ENCODE peak calls at places on chromosome 14, in five cellular contexts. O, J, Y, X and U are unnamed samples.

GRCh38 chr14:101808020-101808641 is 46.6 kb downstream of the PPP2R5C start:
- DNase-seq in X (no peak), J (no peak), O (no peak), Y (peak; percentile 83), U (no peak)

GRCh38 chr14:66087231-66087630 is 398.9 kb upstream of the CCDC196 start:
- DNase-seq in X (no peak), J (no peak), Y (no peak), O (no peak), U (peak; percentile 37)

GRCh38 chr14:104865631-104866441 is 768 bp downstream of the CEP170B start:
- DNase-seq in Y (peak; percentile 72), O (peak; percentile 74), X (peak; percentile 73), J (peak; percentile 76), U (peak; percentile 76)

GRCh38 chr14:101594511-101595148 is 33.3 kb downstream of the DIO3 start:
- DNase-seq in X (no peak), J (no peak), O (no peak), Y (no peak), U (no peak)

GRCh38 chr14:98269533-98269932 is 1002.5 kb downstream of the BCL11B start:
- DNase-seq in O (no peak), Y (no peak), J (no peak), X (no peak), U (no peak)

GRCh38 chr14:55571125-55571889 is 8.7 kb upstream of the KTN1 start:
- DNase-seq in X (no peak), O (no peak), Y (no peak), J (no peak), U (no peak)

GRCh38 chr14:51849095-51849494 is 11.3 kb upstream of the GNG2 start:
- DNase-seq in O (no peak), Y (no peak), X (no peak), J (no peak), U (peak; percentile 52)

GRCh38 chr14:61451891-61452400 is 130.6 kb downstream of the PRKCH start:
- DNase-seq in O (no peak), J (no peak), X (no peak), Y (no peak), U (no peak)

DNA sequence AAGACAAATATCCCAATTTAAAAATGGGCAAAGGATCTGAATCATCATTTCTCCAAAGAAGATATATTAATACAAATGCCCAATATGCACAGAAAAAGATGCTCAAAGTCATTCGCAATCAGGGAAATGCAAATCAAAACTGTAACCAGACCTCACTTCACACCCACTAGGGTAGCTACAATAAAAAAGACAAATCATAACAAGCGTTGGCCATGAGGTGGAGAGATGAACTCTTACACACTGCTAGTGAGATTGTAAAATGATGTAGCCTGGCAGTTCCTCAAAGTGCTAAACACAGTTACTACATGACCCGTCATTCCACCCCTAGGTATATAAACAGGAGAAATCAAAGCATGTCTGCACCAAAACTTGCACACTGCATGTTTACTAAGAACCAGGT is 30.4 kb downstream of the CDC42BPB start:
- DNase-seq in X (no peak), J (no peak), O (no peak), Y (no peak), U (no peak)
- H3K4me3 ChIP-seq in X (no peak overlapping the region), J (no peak overlapping the region), O (no peak overlapping the region), Y (no peak overlapping the region), U (no peak overlapping the region)

DNA sequence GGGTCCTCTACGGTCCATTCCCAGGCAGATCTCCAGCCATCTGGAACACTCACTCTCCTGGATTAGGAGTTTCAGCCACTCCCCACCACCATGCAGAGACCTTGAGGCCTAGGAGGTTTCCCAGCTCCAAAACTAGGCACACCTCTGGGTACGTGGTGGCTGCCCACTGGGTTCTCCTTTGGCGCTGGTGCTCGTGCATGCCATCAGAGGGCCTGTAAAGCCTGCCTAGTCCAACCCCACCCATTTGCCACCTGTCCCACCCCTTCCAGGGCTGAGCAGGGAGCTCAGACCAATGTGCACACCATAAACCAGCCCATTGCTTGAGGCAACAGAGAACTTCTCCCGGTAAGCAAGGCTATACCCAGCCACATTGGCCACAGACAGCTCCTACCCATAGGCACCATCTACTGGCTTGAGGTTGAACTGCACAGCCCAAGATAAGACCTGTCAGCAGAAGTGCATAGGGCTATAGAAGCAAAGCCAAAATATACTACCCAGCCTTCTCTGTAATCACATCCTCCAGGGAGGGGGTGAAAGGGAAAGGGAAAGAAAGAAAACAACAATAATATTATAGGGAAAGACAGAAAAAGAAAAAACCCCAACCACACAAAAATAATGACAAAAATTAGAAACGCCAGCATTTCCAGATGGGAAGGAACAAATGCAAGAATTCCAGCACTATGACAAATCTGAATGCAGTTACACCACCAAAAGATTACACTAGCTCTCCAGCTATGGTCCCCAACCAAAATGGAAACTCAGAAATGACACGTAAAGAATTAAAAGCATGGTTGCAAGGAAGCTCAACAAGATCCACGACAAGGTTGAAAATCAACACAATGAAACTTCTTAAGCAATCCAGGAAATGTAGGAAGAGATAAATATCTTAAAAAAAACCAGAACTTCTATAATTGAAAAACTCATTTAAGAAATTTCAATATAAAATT is 111.9 kb upstream of the CCDC175 start:
- DNase-seq in Y (peak; percentile 69), J (peak; percentile 63), O (no peak), X (no peak), U (peak; percentile 66)
- TF ChIP-seq CTCF in Y (peak; percentile 73), J (peak; percentile 82), O (no peak), X (no peak), U (peak; percentile 93)

GRCh38 chr14:60350366-60350720 is 101.3 kb downstream of the PPM1A start:
- DNase-seq in J (no peak), X (no peak), Y (peak; percentile 66), O (no peak), U (peak; percentile 9)

GRCh38 chr14:60346706-60347105 is 97.7 kb downstream of the PPM1A start:
- DNase-seq in Y (no peak), O (no peak), X (no peak), J (no peak), U (peak; percentile 5)

GRCh38 chr14:60349663-60350365 is 100.8 kb downstream of the PPM1A start:
- DNase-seq in X (no peak), Y (peak; percentile 75), O (no peak), J (peak; percentile 30), U (peak; percentile 67)

GRCh38 chr14:60344751-60345150 is 95.7 kb downstream of the PPM1A start:
- DNase-seq in J (no peak), X (no peak), Y (no peak), O (no peak), U (no peak)

DNA sequence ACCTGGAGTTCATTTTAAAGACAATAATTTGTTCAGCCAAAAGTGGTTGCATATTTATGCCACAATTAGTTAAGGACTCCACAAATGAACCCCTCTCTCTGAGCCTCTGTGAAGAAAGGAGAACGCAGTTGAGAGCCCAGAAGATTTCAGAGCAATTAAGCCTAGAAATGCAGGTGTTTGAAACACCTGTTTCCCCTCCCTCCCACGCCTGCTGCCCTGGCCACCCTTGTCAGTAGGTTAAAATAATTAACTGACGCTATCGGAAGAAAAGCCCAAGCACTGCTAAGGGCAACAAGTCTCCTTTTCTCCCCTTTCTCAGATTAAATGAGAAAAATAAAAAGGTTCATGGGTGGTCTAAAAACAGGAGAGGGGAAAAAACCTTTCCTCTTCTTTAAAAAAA is 99.2 kb downstream of the PPM1A start:
- DNase-seq in J (no peak), X (no peak), Y (peak; percentile 38), O (no peak), U (no peak)
- H3K4me3 ChIP-seq in J (no peak overlapping the region), X (no peak overlapping the region), Y (peak overlapping the region; percentile 5), O (no peak overlapping the region), U (no peak overlapping the region)

GRCh38 chr14:68464716-68465115 is 328.2 kb downstream of the ZFP36L1 start:
- DNase-seq in X (no peak), J (no peak), O (no peak), Y (no peak), U (peak; percentile 25)

GRCh38 chr14:68463299-68463698 is 329.6 kb downstream of the ZFP36L1 start:
- DNase-seq in Y (no peak), O (no peak), X (no peak), J (no peak), U (no peak)

GRCh38 chr14:68461086-68461485 is 331.8 kb downstream of the ZFP36L1 start:
- DNase-seq in Y (no peak), J (no peak), O (no peak), X (no peak), U (no peak)

GRCh38 chr14:68463705-68464104 is 329.2 kb downstream of the ZFP36L1 start:
- DNase-seq in Y (no peak), X (no peak), O (no peak), J (no peak), U (no peak)

DNA sequence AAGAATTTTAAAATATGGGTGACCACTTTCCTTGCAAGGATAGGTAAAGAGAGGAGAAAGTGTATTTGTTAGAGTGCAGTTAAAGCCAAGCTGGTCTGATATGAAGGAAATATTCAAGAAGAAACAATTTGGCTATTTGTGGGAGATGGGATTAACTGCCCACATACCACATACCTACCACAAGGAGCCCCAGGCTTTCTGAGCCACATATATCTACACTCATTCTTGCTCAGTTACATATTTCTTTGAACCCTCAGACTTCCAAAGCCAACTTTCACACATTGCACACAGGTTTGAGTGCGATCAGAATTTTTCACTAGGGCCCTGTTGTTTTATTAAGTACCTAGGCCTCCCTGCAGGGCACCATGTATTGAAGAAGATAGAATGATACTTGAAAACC is 330.2 kb downstream of the ZFP36L1 start:
- DNase-seq in J (no peak), Y (no peak), O (no peak), X (no peak), U (no peak)
- TF ChIP-seq CTCF in J (peak; percentile 9), Y (no peak), O (no peak), X (no peak), U (peak; percentile 28)

GRCh38 chr14:25303934-25304333 is 254.0 kb upstream of the STXBP6 start:
- DNase-seq in X (no peak), J (no peak), O (no peak), Y (no peak), U (no peak)

GRCh38 chr14:25308244-25308643 is 258.3 kb upstream of the STXBP6 start:
- DNase-seq in Y (no peak), J (no peak), X (no peak), O (no peak), U (no peak)
- H3K4me3 ChIP-seq in Y (no peak overlapping the region), J (no peak overlapping the region), X (no peak overlapping the region), O (no peak overlapping the region), U (no peak overlapping the region)

GRCh38 chr14:22433059-22433458 is 156.0 kb downstream of the DAD1 start:
- DNase-seq in X (no peak), J (no peak), O (no peak), Y (no peak), U (no peak)

GRCh38 chr14:22432348-22432976 is 156.6 kb downstream of the DAD1 start:
- DNase-seq in O (peak; percentile 40), J (peak; percentile 48), Y (no peak), X (peak; percentile 28), U (peak; percentile 97)

GRCh38 chr14:22434901-22435565 is 154.0 kb downstream of the DAD1 start:
- DNase-seq in X (no peak), J (no peak), O (no peak), Y (no peak), U (no peak)

GRCh38 chr14:22429546-22429945 is 159.5 kb downstream of the DAD1 start:
- DNase-seq in X (no peak), J (no peak), O (no peak), Y (no peak), U (no peak)

GRCh38 chr14:22434030-22434429 is 155.0 kb downstream of the DAD1 start:
- DNase-seq in O (no peak), Y (peak; percentile 14), J (no peak), X (no peak), U (no peak)
- TF ChIP-seq CTCF in O (no peak), Y (peak; percentile 35), J (no peak), X (no peak), U (no peak)

DNA sequence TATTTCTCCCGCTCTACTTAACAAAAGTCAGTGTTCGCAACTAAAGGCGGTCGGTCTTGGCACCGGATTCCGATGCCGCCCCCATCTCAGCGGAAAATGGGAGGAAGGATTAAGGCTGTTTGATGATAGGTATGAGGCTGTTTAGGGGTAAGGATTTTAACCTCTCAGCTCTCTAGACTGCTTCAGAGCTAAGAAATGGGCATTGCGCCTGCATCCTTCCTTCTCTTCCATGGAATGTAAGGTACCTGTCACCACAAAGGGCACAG is 1.4 kb downstream of the COCH start:
- DNase-seq in J (no peak), Y (peak; percentile 50), O (no peak), X (no peak), U (no peak)
- H3K4me3 ChIP-seq in J (no peak overlapping the region), Y (peak overlapping the region; percentile 65), O (no peak overlapping the region), X (no peak overlapping the region), U (no peak overlapping the region)